ENCODE peak calls at places on chromosomes 6 and 20, in four cellular contexts. E, B, A and C are unnamed samples.
A peak's percentile ranks its signal among the peaks of the same experiment; 100 is the strongest.

GRCh38 chr20:63400486-63401210 is 39.5 kb upstream of the CHRNA4 start:
- DNase-seq in E (no peak), B (no peak), A (no peak), C (no peak)

GRCh38 chr6:54238407-54238806 is 69.8 kb upstream of the TINAG start:
- DNase-seq in E (no peak), B (no peak), A (no peak), C (no peak)

GRCh38 chr6:48036316-48036715 is 74.7 kb downstream of the PTCHD4 start:
- DNase-seq in E (no peak), B (no peak), A (no peak), C (no peak)

GRCh38 chr20:41029150-41029872 is 689 bp downstream of the TOP1 start:
- DNase-seq in E (peak; percentile 15), B (peak; percentile 20), A (peak; percentile 42), C (peak; percentile 60)

GRCh38 chr20:32680544-32681174 is 6.9 kb upstream of the C20orf203 start:
- DNase-seq in E (no peak), B (no peak), A (no peak), C (no peak)

GRCh38 chr6:72524011-72524645 is 97.7 kb upstream of the KCNQ5 start:
- DNase-seq in E (no peak), B (no peak), A (peak; percentile 3), C (no peak)

GRCh38 chr6:11854418-11855165 is 76.0 kb upstream of the ADTRP start:
- DNase-seq in E (no peak), B (no peak), A (peak; percentile 32), C (no peak)

GRCh38 chr20:47355489-47356219 is 845 bp downstream of the ZMYND8 start:
- DNase-seq in E (no peak), B (no peak), A (peak; percentile 52), C (peak; percentile 14)

GRCh38 chr6:112189494-112189893 is 64.9 kb downstream of the LAMA4 start:
- DNase-seq in E (no peak), B (no peak), A (no peak), C (no peak)

GRCh38 chr6:12801141-12801540 is 84.6 kb downstream of the PHACTR1 start:
- DNase-seq in E (no peak), B (no peak), A (no peak), C (no peak)

GRCh38 chr6:44297063-44298038 is 15.8 kb downstream of the AARS2 start:
- DNase-seq in E (no peak), B (peak; percentile 46), A (peak; percentile 44), C (peak; percentile 53)

GRCh38 chr20:34895465-34895864 is 19.1 kb downstream of the ACSS2 start:
- DNase-seq in E (no peak), B (no peak), A (no peak), C (no peak)

GRCh38 chr20:44540834-44541233 is 19.0 kb upstream of the SERINC3 start:
- DNase-seq in E (no peak), B (no peak), A (no peak), C (no peak)

GRCh38 chr6:119426619-119427018 is 77.1 kb upstream of the MAN1A1 start:
- DNase-seq in E (no peak), B (no peak), A (no peak), C (no peak)

GRCh38 chr6:12890171-12890790 is 173.7 kb downstream of the PHACTR1 start:
- DNase-seq in E (no peak), B (no peak), A (peak; percentile 13), C (no peak)

GRCh38 chr6:54493138-54493537 is 184.9 kb downstream of the TINAG start:
- DNase-seq in E (no peak), B (no peak), A (no peak), C (no peak)

GRCh38 chr20:15220009-15220656 is 882.7 kb upstream of the FLRT3 start:
- DNase-seq in E (no peak), B (no peak), A (no peak), C (no peak)

GRCh38 chr6:134174790-134175531 is 122.5 kb upstream of the SLC2A12 start:
- DNase-seq in E (peak; percentile 78), B (peak; percentile 96), A (peak; percentile 92), C (peak; percentile 97)

GRCh38 chr6:31702421-31702818 is 704 bp downstream of the ABHD16A start:
- DNase-seq in E (no peak), B (no peak), A (no peak), C (no peak)

GRCh38 chr20:24406761-24407550 is 62.5 kb upstream of the SYNDIG1 start:
- DNase-seq in E (no peak), B (no peak), A (peak; percentile 52), C (no peak)

GRCh38 chr6:138814179-138814834 is 18.4 kb downstream of the ECT2L start:
- DNase-seq in E (peak; percentile 97), B (no peak), A (no peak), C (no peak)

GRCh38 chr6:145070791-145071190 is 664.5 kb downstream of the EPM2A start:
- DNase-seq in E (no peak), B (no peak), A (no peak), C (no peak)

GRCh38 chr6:109303647-109304283 is 78.5 kb downstream of the CD164 start:
- DNase-seq in E (no peak), B (no peak), A (no peak), C (no peak)

GRCh38 chr6:170243791-170244291 is 47.0 kb downstream of the DLL1 start:
- DNase-seq in E (peak; percentile 90), B (no peak), A (no peak), C (peak; percentile 22)

GRCh38 chr6:24571361-24571760 is 74.6 kb downstream of the KIAA0319 start:
- DNase-seq in E (no peak), B (no peak), A (no peak), C (no peak)

GRCh38 chr6:3592371-3592941 is 135.6 kb upstream of the SLC22A23 start:
- DNase-seq in E (no peak), B (no peak), A (no peak), C (no peak)